ENCODE peak calls at places on chromosomes 6 and 20, in six cellular contexts. L, K, F, R, T and Z are unnamed samples.

GRCh38 chr6:157253699-157254098 is 69.6 kb downstream of the TMEM242 start:
- DNase-seq in L (no peak), K (no peak), F (no peak), R (no peak), T (no peak), Z (no peak)

GRCh38 chr6:110550353-110550752 is 73.9 kb upstream of the SLC22A16 start:
- DNase-seq in L (no peak), K (no peak), F (no peak), R (no peak), T (no peak), Z (no peak)

GRCh38 chr6:137033828-137034227 is 10.9 kb downstream of the IL20RA start:
- DNase-seq in L (no peak), K (no peak), F (peak), R (no peak), T (no peak), Z (no peak)

GRCh38 chr6:161407581-161407980 is 133.7 kb upstream of the AGPAT4 start:
- DNase-seq in L (no peak), K (no peak), F (peak), R (no peak), T (peak), Z (peak)

GRCh38 chr6:89643411-89643810 is 4.9 kb upstream of the LYRM2 start:
- DNase-seq in L (no peak), K (no peak), F (no peak), R (peak), T (no peak), Z (no peak)

GRCh38 chr6:112560651-112561050 is 213.5 kb downstream of the RFPL4B start:
- DNase-seq in L (no peak), K (peak), F (no peak), R (no peak), T (no peak), Z (peak)

GRCh38 chr6:135161411-135161810 is 19.7 kb upstream of the MYB start:
- DNase-seq in L (no peak), K (no peak), F (no peak), R (no peak), T (no peak), Z (no peak)

GRCh38 chr20:36836591-36837329 is 39.2 kb upstream of the TLDC2 start:
- DNase-seq in L (peak), K (peak), F (no peak), R (peak), T (peak), Z (peak)

GRCh38 chr20:39473533-39473932 is 511.4 kb downstream of the DHX35 start:
- DNase-seq in L (no peak), K (no peak), F (no peak), R (no peak), T (no peak), Z (no peak)

GRCh38 chr20:12594410-12595130 is 414.2 kb upstream of the SPTLC3 start:
- DNase-seq in L (no peak), K (peak), F (no peak), R (no peak), T (no peak), Z (peak)

GRCh38 chr20:63135411-63135810 is 80.5 kb downstream of the YTHDF1 start:
- DNase-seq in L (no peak), K (no peak), F (no peak), R (no peak), T (no peak), Z (no peak)

GRCh38 chr6:125316621-125317020 is 14.9 kb upstream of the HDDC2 start:
- DNase-seq in L (no peak), K (no peak), F (no peak), R (no peak), T (no peak), Z (no peak)

GRCh38 chr6:20953019-20953418 is 418.8 kb downstream of the CDKAL1 start:
- DNase-seq in L (no peak), K (peak), F (no peak), R (no peak), T (no peak), Z (no peak)

GRCh38 chr20:42340358-42340757 is 722.2 kb upstream of the CHD6 start:
- DNase-seq in L (no peak), K (no peak), F (no peak), R (no peak), T (no peak), Z (no peak)

GRCh38 chr6:113596907-113597583 is 260.1 kb upstream of the MARCKS start:
- DNase-seq in L (no peak), K (no peak), F (no peak), R (peak), T (peak), Z (no peak)

GRCh38 chr6:168309997-168310396 is 9.6 kb downstream of the DACT2 start:
- DNase-seq in L (no peak), K (no peak), F (no peak), R (no peak), T (no peak), Z (no peak)

GRCh38 chr20:51735728-51736600 is 32.2 kb downstream of the ATP9A start:
- DNase-seq in L (no peak), K (no peak), F (no peak), R (no peak), T (no peak), Z (no peak)

GRCh38 chr6:33787336-33787953 is 1.5 kb downstream of the LEMD2 start:
- DNase-seq in L (no peak), K (no peak), F (no peak), R (no peak), T (peak), Z (no peak)

GRCh38 chr6:163837681-163838431 is 423.3 kb downstream of the QKI start:
- DNase-seq in L (no peak), K (no peak), F (no peak), R (peak), T (no peak), Z (no peak)

GRCh38 chr6:138038148-138038870 is 68.9 kb downstream of the PERP start:
- DNase-seq in L (no peak), K (no peak), F (no peak), R (no peak), T (no peak), Z (no peak)

GRCh38 chr6:150320450-150320849 is 48.4 kb upstream of the IYD start:
- DNase-seq in L (no peak), K (no peak), F (no peak), R (peak), T (peak), Z (no peak)

GRCh38 chr6:136510299-136510698 is 39.9 kb downstream of the MAP7 start:
- DNase-seq in L (no peak), K (no peak), F (no peak), R (no peak), T (no peak), Z (no peak)

GRCh38 chr20:58634818-58635665 is 16.0 kb upstream of the STX16 start:
- DNase-seq in L (peak), K (peak), F (no peak), R (no peak), T (no peak), Z (no peak)

DNA sequence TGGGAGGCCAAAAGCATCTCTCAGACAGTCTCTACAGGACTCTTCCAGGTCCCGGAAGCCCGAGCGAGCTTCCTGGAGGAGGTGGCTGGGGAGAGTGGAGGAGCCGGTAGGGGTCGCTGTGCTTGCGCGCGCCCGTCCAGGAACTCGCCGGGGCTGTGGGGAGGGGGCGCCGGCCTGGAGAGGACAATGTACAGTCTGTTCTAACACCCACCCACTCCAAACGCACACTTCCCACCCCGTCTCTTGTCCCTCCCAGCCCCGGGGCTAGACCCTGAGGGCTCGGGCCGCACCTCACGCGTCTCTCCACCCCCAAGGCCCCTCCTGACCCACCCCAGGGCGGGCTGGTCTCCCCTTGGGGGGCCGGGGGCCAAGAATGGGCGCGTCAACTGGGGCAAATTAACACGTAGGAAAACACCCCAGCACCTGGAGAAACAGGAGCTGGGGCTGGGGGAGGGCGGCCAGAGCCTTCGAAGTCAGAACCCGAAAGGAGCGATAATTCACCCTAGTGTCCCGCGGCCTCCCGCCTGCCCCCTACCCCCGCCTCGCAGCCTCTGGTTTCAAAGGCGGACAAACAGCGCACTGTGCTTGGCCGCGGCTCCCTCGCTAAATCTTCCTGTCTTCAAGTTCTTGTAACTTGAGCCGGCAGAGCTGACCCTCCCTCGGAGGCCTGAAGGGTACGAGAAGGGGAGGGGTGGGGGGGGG is 103.2 kb upstream of the FOXP4 start:
- DNase-seq in L (peak), K (no peak), F (no peak), R (peak), T (peak), Z (no peak)
- TF ChIP-seq CTCF in L (peak), K (peak), F (peak), R (peak), T (peak), Z (peak)

GRCh38 chr20:18718129-18718528 is 95.5 kb upstream of the SCP2D1 start:
- DNase-seq in L (no peak), K (no peak), F (no peak), R (no peak), T (no peak), Z (no peak)

GRCh38 chr20:18712116-18712515 is 101.5 kb upstream of the SCP2D1 start:
- DNase-seq in L (no peak), K (no peak), F (no peak), R (no peak), T (peak), Z (no peak)

GRCh38 chr20:18717062-18717461 is 96.5 kb upstream of the SCP2D1 start:
- DNase-seq in L (no peak), K (no peak), F (peak), R (no peak), T (peak), Z (no peak)

GRCh38 chr20:18715564-18715963 is 98.0 kb upstream of the SCP2D1 start:
- DNase-seq in L (no peak), K (no peak), F (no peak), R (no peak), T (no peak), Z (no peak)

DNA sequence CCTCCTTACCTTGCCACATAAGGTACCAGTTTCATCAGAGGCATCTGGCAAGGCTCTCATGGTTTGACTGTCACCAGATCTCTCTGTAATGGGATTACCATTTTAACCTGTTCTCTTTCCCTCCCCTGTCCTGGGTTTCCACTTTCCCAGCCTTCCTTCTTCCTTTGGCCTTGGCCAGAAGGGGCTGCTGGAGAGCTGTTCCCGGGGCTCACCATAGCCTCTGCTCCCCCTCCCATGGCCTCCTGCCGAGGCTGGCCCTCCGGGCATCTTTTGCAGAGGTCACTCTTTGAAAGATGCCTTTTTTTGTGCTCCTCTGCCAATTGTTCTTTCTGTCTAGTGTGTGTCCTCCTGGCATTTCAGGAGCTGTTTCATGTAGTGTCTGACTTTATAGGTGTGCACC is 100.7 kb upstream of the SCP2D1 start:
- DNase-seq in L (no peak), K (no peak), F (no peak), R (no peak), T (no peak), Z (no peak)
- TF ChIP-seq CTCF in L (no peak), K (peak), F (no peak), R (no peak), T (no peak), Z (no peak)

GRCh38 chr20:9672027-9672426 is 157.6 kb downstream of the LAMP5 start:
- DNase-seq in L (no peak), K (no peak), F (no peak), R (no peak), T (no peak), Z (no peak)

GRCh38 chr20:9672976-9673375 is 158.6 kb downstream of the LAMP5 start:
- DNase-seq in L (no peak), K (no peak), F (no peak), R (no peak), T (no peak), Z (no peak)

DNA sequence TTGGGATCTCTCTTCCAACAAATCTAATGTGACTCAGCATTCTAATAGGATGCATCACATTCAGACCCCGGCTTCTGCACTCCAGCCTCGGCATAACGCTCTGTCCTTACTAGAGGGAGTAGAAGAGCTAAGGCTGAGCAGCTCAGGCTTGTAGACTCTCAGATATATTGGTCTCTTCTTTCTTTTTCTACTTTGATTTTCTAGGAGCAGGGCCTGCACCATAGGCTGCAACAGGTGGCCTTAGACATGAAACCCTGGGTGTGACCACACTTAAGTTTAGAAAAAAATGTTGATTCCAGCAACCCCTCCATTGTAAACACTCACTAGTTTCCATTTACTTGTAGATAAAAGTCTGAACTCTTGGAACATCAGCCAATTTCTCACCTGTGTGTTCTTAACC is 161.7 kb downstream of the PAK5 start:
- DNase-seq in L (no peak), K (no peak), F (no peak), R (no peak), T (no peak), Z (no peak)
- TF ChIP-seq CTCF in L (no peak), K (no peak), F (no peak), R (no peak), T (no peak), Z (no peak)

GRCh38 chr6:32092760-32093497 is 16.2 kb downstream of the TNXB start:
- DNase-seq in L (peak), K (no peak), F (no peak), R (no peak), T (peak), Z (no peak)

GRCh38 chr6:32102255-32102654 is 6.9 kb downstream of the TNXB start:
- DNase-seq in L (no peak), K (no peak), F (no peak), R (no peak), T (no peak), Z (no peak)

GRCh38 chr6:32096087-32096393 is 13.1 kb downstream of the TNXB start:
- DNase-seq in L (no peak), K (no peak), F (no peak), R (no peak), T (no peak), Z (no peak)

GRCh38 chr6:32095338-32096086 is 13.6 kb downstream of the TNXB start:
- DNase-seq in L (no peak), K (no peak), F (no peak), R (no peak), T (no peak), Z (no peak)

DNA sequence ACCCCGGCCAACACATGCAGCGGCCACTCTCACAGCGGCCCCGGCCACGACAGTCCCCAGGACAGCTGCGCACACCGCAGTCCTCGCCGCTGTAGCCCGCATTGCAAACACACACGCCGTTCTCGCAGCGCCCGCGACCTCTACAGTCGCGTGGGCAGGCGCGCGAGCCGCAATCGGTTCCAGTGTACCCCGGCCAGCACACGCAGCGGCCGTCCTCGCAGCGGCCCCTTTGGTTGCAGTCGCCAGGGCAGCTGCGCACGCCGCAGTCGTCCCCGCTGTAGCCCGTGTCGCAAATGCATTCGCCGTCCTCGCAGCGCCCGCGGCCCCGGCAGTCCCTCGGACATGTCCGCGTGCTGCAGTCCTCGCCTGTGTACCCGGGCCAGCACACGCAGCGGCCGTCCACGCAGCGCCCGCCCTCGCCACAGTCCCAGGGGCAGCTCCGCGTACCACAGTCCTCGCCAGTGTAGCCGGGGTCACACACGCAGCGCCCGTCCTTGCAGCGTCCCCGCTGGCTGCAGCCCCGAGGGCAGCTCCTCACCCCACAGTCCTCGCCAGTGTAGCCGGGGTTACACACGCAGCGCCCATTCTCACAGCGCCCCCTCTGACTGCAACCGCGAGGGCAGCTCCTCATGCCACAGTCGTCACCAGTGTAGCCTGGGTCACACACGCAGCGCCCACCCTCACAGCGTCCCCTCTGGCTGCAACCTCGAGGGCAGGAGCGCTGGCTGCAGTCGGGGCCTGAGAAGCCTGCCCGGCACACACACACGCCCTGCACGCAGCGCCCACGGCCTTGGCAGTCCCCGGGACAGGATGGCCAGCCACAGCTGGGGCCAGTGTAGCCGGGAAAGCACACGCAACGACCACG is 12.5 kb downstream of the TNXB start:
- DNase-seq in L (no peak), K (no peak), F (no peak), R (no peak), T (no peak), Z (no peak)
- TF ChIP-seq CTCF in L (no peak), K (peak), F (no peak), R (no peak), T (no peak), Z (no peak)

GRCh38 chr6:71287926-71288227 is 734 bp upstream of the OGFRL1 start:
- DNase-seq in L (no peak), K (no peak), F (no peak), R (no peak), T (peak), Z (no peak)

GRCh38 chr6:71287038-71287437 is 1.6 kb upstream of the OGFRL1 start:
- DNase-seq in L (peak), K (no peak), F (no peak), R (peak), T (peak), Z (no peak)

GRCh38 chr6:71289802-71290175 is 1.2 kb downstream of the OGFRL1 start:
- DNase-seq in L (no peak), K (no peak), F (no peak), R (no peak), T (no peak), Z (no peak)

GRCh38 chr6:71289039-71289801 is 609 bp downstream of the OGFRL1 start:
- DNase-seq in L (peak), K (peak), F (no peak), R (no peak), T (peak), Z (peak)

GRCh38 chr6:71288228-71289038 is at the start of gene OGFRL1:
- DNase-seq in L (peak), K (peak), F (peak), R (peak), T (peak), Z (peak)
- TF ChIP-seq CTCF in L (no peak), K (no peak), F (no peak), R (no peak), T (no peak), Z (no peak)